ENCODE peak calls at places on chromosome 1, in six cellular contexts. K is IMR-90, T is endodermal cell, N is endothelial cell of umbilical vein, D is H9, M is SK-N-MC. V is an unnamed sample.

GRCh38 chr1:33182896-33183295 is 1.1 kb upstream of the TRIM62 start:
- DNase-seq in K (no peak), D (no peak), M (no peak), N (no peak), T (no peak), V (no peak)

GRCh38 chr1:76425104-76425842 is 350.7 kb downstream of the ST6GALNAC3 start:
- DNase-seq in T (peak; percentile 48), N (no peak), M (no peak), D (no peak), K (no peak), V (no peak)

GRCh38 chr1:177959793-177960515 is 9.9 kb downstream of the SEC16B start:
- DNase-seq in K (peak; percentile 68), T (no peak), D (no peak), N (peak; percentile 26), M (no peak), V (peak; percentile 65)

GRCh38 chr1:178684111-178684510 is 40.9 kb upstream of the RALGPS2 start:
- DNase-seq in M (no peak), T (no peak), N (no peak), K (no peak), D (no peak), V (no peak)

GRCh38 chr1:182301467-182302198 is 90.0 kb downstream of the GLUL start:
- DNase-seq in M (no peak), N (no peak), D (no peak), K (peak; percentile 1), T (peak; percentile 57), V (peak; percentile 48)

GRCh38 chr1:32893198-32894018 is 7.1 kb downstream of the HPCA start:
- DNase-seq in K (peak; percentile 20), M (no peak), T (peak; percentile 85), N (no peak), D (peak; percentile 73), V (peak; percentile 52)

GRCh38 chr1:31574749-31575372 is 1.5 kb upstream of the TINAGL1 start:
- DNase-seq in K (no peak), M (no peak), T (no peak), N (peak; percentile 34), D (no peak), V (no peak)

GRCh38 chr1:53530550-53530949 is 71.4 kb downstream of the DMRTB1 start:
- DNase-seq in T (no peak), K (no peak), D (no peak), M (no peak), N (no peak), V (no peak)

GRCh38 chr1:84422909-84423308 is 24.6 kb downstream of the DNASE2B start:
- DNase-seq in D (no peak), T (no peak), M (no peak), K (no peak), N (no peak), V (no peak)

GRCh38 chr1:91637539-91637994 is 136.9 kb downstream of the CDC7 start:
- DNase-seq in D (no peak), N (peak; percentile 85), T (no peak), M (no peak), K (no peak), V (no peak)

GRCh38 chr1:56183151-56183550 is 396.2 kb downstream of the PLPP3 start:
- DNase-seq in D (no peak), N (no peak), T (no peak), K (no peak), M (no peak), V (no peak)

GRCh38 chr1:12472798-12473551 is 145.0 kb downstream of the DHRS3 start:
- DNase-seq in D (no peak), K (no peak), M (no peak), N (no peak), T (no peak), V (no peak)

GRCh38 chr1:43858324-43858723 is 75.3 kb upstream of the ARTN start:
- DNase-seq in D (peak; percentile 70), N (no peak), T (peak; percentile 89), M (peak; percentile 92), K (peak; percentile 99), V (peak; percentile 92)

GRCh38 chr1:116666747-116667576 is 571 bp downstream of the IGSF3 start:
- DNase-seq in D (no peak), K (no peak), M (no peak), T (peak; percentile 79), N (no peak), V (no peak)

GRCh38 chr1:14970115-14970798 is 183.3 kb upstream of the TMEM51 start:
- DNase-seq in K (peak; percentile 87), N (peak; percentile 39), T (peak; percentile 63), M (no peak), D (peak; percentile 54), V (peak; percentile 94)

GRCh38 chr1:165577707-165578106 is 33.9 kb downstream of the LRRC52 start:
- DNase-seq in N (no peak), T (no peak), K (no peak), M (no peak), D (no peak), V (no peak)

GRCh38 chr1:7616076-7616833 is 154.8 kb upstream of the VAMP3 start:
- DNase-seq in K (peak; percentile 46), T (peak; percentile 93), N (peak; percentile 36), M (no peak), D (peak; percentile 69), V (peak; percentile 64)

GRCh38 chr1:66137235-66137634 is 344.5 kb downstream of the PDE4B start:
- DNase-seq in M (no peak), T (no peak), D (no peak), K (peak; percentile 6), N (no peak), V (no peak)

DNA sequence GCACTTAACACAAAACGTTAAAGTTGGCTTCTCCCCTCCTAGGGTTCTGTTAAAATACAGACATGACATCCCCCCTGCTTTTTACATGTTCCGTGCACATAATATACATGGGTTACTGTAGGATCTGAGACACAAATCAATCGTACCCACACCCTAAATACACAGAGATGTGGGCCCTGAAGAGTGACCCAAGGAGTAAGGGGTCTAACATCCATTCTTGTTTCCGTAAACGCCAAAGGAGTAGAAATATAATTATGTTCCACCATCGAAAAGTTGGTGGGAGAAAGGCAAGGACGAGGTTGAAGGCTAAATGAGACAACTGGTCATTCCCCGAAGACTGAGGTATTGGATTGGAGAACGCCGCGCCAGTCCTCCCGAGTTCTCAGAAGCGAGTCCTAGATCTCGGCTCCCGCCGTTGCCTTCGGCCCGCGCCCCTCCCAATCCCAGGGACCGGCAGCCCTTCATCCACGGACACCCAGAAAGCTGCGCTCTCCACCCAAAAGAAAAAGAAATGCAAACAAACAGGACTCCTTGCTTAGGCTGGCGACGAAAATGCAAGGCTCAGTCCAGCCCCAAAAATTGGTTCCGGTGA is 1.2 kb downstream of the TBX15 start:
- DNase-seq in D (no peak), K (no peak), N (no peak), T (no peak), M (no peak), V (no peak)
- H3K9ac ChIP-seq in D (no peak overlapping the region), K (no peak overlapping the region), N (no peak overlapping the region), T (no peak overlapping the region), M (no peak overlapping the region), V (peak overlapping the region; percentile 94)

DNA sequence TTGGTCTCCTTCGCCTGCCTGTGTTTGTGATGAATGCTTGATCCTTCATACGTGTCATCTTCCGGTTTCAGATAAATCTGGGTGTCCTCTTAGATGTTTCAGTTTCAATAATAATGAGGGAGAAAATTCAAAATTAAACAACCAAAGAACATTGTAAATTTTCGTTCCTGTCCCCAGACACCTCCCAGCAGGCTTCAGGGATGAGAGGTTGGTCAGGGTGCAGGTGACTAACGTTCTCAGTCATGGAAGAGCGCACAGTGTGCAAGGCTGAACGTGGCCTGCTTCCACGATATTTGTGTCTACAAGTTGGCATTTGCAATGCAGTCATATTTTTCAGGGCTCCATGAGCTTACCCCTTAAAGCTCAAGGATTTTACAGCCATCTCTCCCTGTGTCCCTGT is 147.1 kb upstream of the ARHGEF16 start:
- DNase-seq in T (no peak), K (no peak), N (no peak), M (no peak), D (no peak), V (no peak)
- H3K9ac ChIP-seq in T (no peak overlapping the region), K (no peak overlapping the region), N (no peak overlapping the region), M (no peak overlapping the region), D (no peak overlapping the region), V (no peak overlapping the region)

GRCh38 chr1:156897078-156897825 is 3.7 kb downstream of the PEAR1 start:
- DNase-seq in D (no peak), K (peak; percentile 67), T (peak; percentile 59), N (peak; percentile 61), M (no peak), V (peak; percentile 79)

GRCh38 chr1:156898151-156898550 is 4.6 kb downstream of the PEAR1 start:
- DNase-seq in D (no peak), N (peak; percentile 97), M (no peak), K (peak; percentile 72), T (peak; percentile 77), V (peak; percentile 58)

GRCh38 chr1:156895408-156895874 is 1.9 kb downstream of the PEAR1 start:
- DNase-seq in D (no peak), T (no peak), M (peak; percentile 35), K (peak; percentile 27), N (no peak), V (peak; percentile 70)

GRCh38 chr1:156895927-156896326 is 2.4 kb downstream of the PEAR1 start:
- DNase-seq in D (no peak), M (no peak), K (no peak), N (no peak), T (no peak), V (no peak)

GRCh38 chr1:156896490-156897033 is 3.0 kb downstream of the PEAR1 start:
- DNase-seq in N (peak; percentile 80), T (peak; percentile 80), M (no peak), D (peak; percentile 54), K (peak; percentile 92), V (peak; percentile 75)
- H3K9ac ChIP-seq in N (peak overlapping the region; percentile 84), T (no peak overlapping the region), M (no peak overlapping the region), D (no peak overlapping the region), K (peak overlapping the region; percentile 22), V (peak overlapping the region; percentile 77)

GRCh38 chr1:29176567-29176966 is 5.1 kb downstream of the SRSF4 start:
- DNase-seq in M (no peak), N (no peak), K (no peak), T (peak; percentile 7), D (peak; percentile 3), V (no peak)
- H3K9ac ChIP-seq in M (no peak overlapping the region), N (no peak overlapping the region), K (no peak overlapping the region), T (no peak overlapping the region), D (no peak overlapping the region), V (peak overlapping the region; percentile 29)

GRCh38 chr1:22320703-22321344 is 130.8 kb upstream of the ZBTB40 start:
- DNase-seq in T (no peak), N (no peak), M (no peak), K (no peak), D (peak; percentile 22), V (no peak)

GRCh38 chr1:22317231-22317919 is 134.3 kb upstream of the ZBTB40 start:
- DNase-seq in M (no peak), K (no peak), N (peak; percentile 26), D (peak; percentile 77), T (peak; percentile 90), V (no peak)

GRCh38 chr1:22317920-22318243 is 133.8 kb upstream of the ZBTB40 start:
- DNase-seq in K (no peak), M (no peak), D (no peak), N (no peak), T (no peak), V (no peak)

GRCh38 chr1:22319608-22320007 is 132.0 kb upstream of the ZBTB40 start:
- DNase-seq in T (no peak), N (no peak), M (no peak), D (no peak), K (no peak), V (no peak)

GRCh38 chr1:22318279-22318983 is 133.2 kb upstream of the ZBTB40 start:
- DNase-seq in K (no peak), M (no peak), D (peak; percentile 82), N (no peak), T (peak; percentile 86), V (no peak)
- H3K9ac ChIP-seq in K (no peak overlapping the region), M (no peak overlapping the region), D (no peak overlapping the region), N (no peak overlapping the region), T (no peak overlapping the region), V (no peak overlapping the region)

V was measured in adipocyte.